ENCODE peak calls at places on chromosomes 4 and X, in nine cellular contexts. One of them, this sample, is unnamed.
A peak's percentile ranks its signal among the peaks of the same experiment; 100 is the strongest.

GRCh38 chr4:108205859-108206258 is 37.1 kb upstream of the LEF1 start:
- DNase-seq in astrocyte of the cerebellum: no peak
- DNase-seq in Panc1: no peak
- DNase-seq in AG09309: no peak
- DNase-seq in CD8-positive, alpha-beta T cell: no peak
- DNase-seq in CD4-positive, alpha-beta T cell: no peak
- DNase-seq in left ventricle myocardium inferior: no peak
- DNase-seq in heart left ventricle: no peak
- DNase-seq in hepatocyte: no peak
- DNase-seq in this sample: no peak

GRCh38 chrX:134658002-134658401 is 269 bp downstream of the PLAC1 start:
- DNase-seq in astrocyte of the cerebellum: no peak
- DNase-seq in Panc1: no peak
- DNase-seq in AG09309: no peak
- DNase-seq in CD8-positive, alpha-beta T cell: no peak
- DNase-seq in CD4-positive, alpha-beta T cell: no peak
- DNase-seq in left ventricle myocardium inferior: no peak
- DNase-seq in heart left ventricle: no peak
- DNase-seq in hepatocyte: no peak
- DNase-seq in this sample: no peak

GRCh38 chr4:158816953-158817352 is 48.1 kb downstream of the FNIP2 start:
- DNase-seq in astrocyte of the cerebellum: no peak
- DNase-seq in Panc1: no peak
- DNase-seq in AG09309: no peak
- DNase-seq in CD8-positive, alpha-beta T cell: no peak
- DNase-seq in CD4-positive, alpha-beta T cell: no peak
- DNase-seq in left ventricle myocardium inferior: no peak
- DNase-seq in heart left ventricle: no peak
- DNase-seq in hepatocyte: no peak
- DNase-seq in this sample: no peak

GRCh38 chr4:159206427-159206871 is 103.6 kb downstream of the RAPGEF2 start:
- DNase-seq in astrocyte of the cerebellum: no peak
- DNase-seq in Panc1: no peak
- DNase-seq in AG09309: no peak
- DNase-seq in CD8-positive, alpha-beta T cell: no peak
- DNase-seq in CD4-positive, alpha-beta T cell: no peak
- DNase-seq in left ventricle myocardium inferior: no peak
- DNase-seq in heart left ventricle: no peak
- DNase-seq in hepatocyte: no peak
- DNase-seq in this sample: no peak

GRCh38 chr4:152640058-152640921 is 39.5 kb downstream of the TMEM154 start:
- DNase-seq in astrocyte of the cerebellum: no peak
- DNase-seq in Panc1: peak; percentile 7
- DNase-seq in AG09309: no peak
- DNase-seq in CD8-positive, alpha-beta T cell: no peak
- DNase-seq in CD4-positive, alpha-beta T cell: no peak
- DNase-seq in left ventricle myocardium inferior: no peak
- DNase-seq in heart left ventricle: no peak
- DNase-seq in hepatocyte: peak; percentile 25
- DNase-seq in this sample: no peak

GRCh38 chrX:54358424-54359211 is 772 bp upstream of the WNK3 start:
- DNase-seq in astrocyte of the cerebellum: peak; percentile 27
- DNase-seq in Panc1: no peak
- DNase-seq in AG09309: no peak
- DNase-seq in CD8-positive, alpha-beta T cell: peak; percentile 2
- DNase-seq in CD4-positive, alpha-beta T cell: peak; percentile 15
- DNase-seq in left ventricle myocardium inferior: peak; percentile 30
- DNase-seq in heart left ventricle: peak; percentile 41
- DNase-seq in hepatocyte: peak; percentile 84
- DNase-seq in this sample: peak; percentile 33

GRCh38 chr4:130747842-130748241 is 1651.9 kb downstream of the C4orf33 start:
- DNase-seq in astrocyte of the cerebellum: peak; percentile 4
- DNase-seq in Panc1: no peak
- DNase-seq in AG09309: no peak
- DNase-seq in CD8-positive, alpha-beta T cell: no peak
- DNase-seq in CD4-positive, alpha-beta T cell: no peak
- DNase-seq in left ventricle myocardium inferior: no peak
- DNase-seq in heart left ventricle: no peak
- DNase-seq in hepatocyte: no peak
- DNase-seq in this sample: no peak

GRCh38 chrX:49767231-49767630 is 61.9 kb upstream of the PAGE4 start:
- DNase-seq in astrocyte of the cerebellum: no peak
- DNase-seq in Panc1: no peak
- DNase-seq in AG09309: no peak
- DNase-seq in CD8-positive, alpha-beta T cell: no peak
- DNase-seq in CD4-positive, alpha-beta T cell: no peak
- DNase-seq in left ventricle myocardium inferior: no peak
- DNase-seq in heart left ventricle: no peak
- DNase-seq in hepatocyte: no peak
- DNase-seq in this sample: no peak

GRCh38 chrX:19599253-19599652 is 83.9 kb upstream of the MAP3K15 start:
- DNase-seq in astrocyte of the cerebellum: no peak
- DNase-seq in Panc1: no peak
- DNase-seq in AG09309: no peak
- DNase-seq in CD8-positive, alpha-beta T cell: no peak
- DNase-seq in CD4-positive, alpha-beta T cell: no peak
- DNase-seq in left ventricle myocardium inferior: no peak
- DNase-seq in heart left ventricle: no peak
- DNase-seq in hepatocyte: no peak
- DNase-seq in this sample: no peak

GRCh38 chrX:68748030-68748429 is 80.8 kb upstream of the EFNB1 start:
- DNase-seq in astrocyte of the cerebellum: no peak
- DNase-seq in Panc1: no peak
- DNase-seq in AG09309: no peak
- DNase-seq in CD8-positive, alpha-beta T cell: no peak
- DNase-seq in CD4-positive, alpha-beta T cell: no peak
- DNase-seq in left ventricle myocardium inferior: no peak
- DNase-seq in heart left ventricle: no peak
- DNase-seq in hepatocyte: no peak
- DNase-seq in this sample: no peak

GRCh38 chr4:59841698-59842097 is 1358.4 kb upstream of the ADGRL3 start:
- DNase-seq in astrocyte of the cerebellum: no peak
- DNase-seq in Panc1: no peak
- DNase-seq in AG09309: no peak
- DNase-seq in CD8-positive, alpha-beta T cell: no peak
- DNase-seq in CD4-positive, alpha-beta T cell: no peak
- DNase-seq in left ventricle myocardium inferior: no peak
- DNase-seq in heart left ventricle: no peak
- DNase-seq in hepatocyte: no peak
- DNase-seq in this sample: no peak

GRCh38 chrX:153032397-153033118 is 23.7 kb upstream of the PNMA3 start:
- DNase-seq in astrocyte of the cerebellum: no peak
- DNase-seq in Panc1: no peak
- DNase-seq in AG09309: no peak
- DNase-seq in CD8-positive, alpha-beta T cell: peak; percentile 37
- DNase-seq in CD4-positive, alpha-beta T cell: peak; percentile 18
- DNase-seq in left ventricle myocardium inferior: peak; percentile 74
- DNase-seq in heart left ventricle: peak; percentile 57
- DNase-seq in hepatocyte: peak; percentile 71
- DNase-seq in this sample: peak; percentile 83

GRCh38 chrX:65643046-65643785 is 24.2 kb upstream of the MSN start:
- DNase-seq in astrocyte of the cerebellum: peak; percentile 36
- DNase-seq in Panc1: no peak
- DNase-seq in AG09309: no peak
- DNase-seq in CD8-positive, alpha-beta T cell: no peak
- DNase-seq in CD4-positive, alpha-beta T cell: no peak
- DNase-seq in left ventricle myocardium inferior: no peak
- DNase-seq in heart left ventricle: no peak
- DNase-seq in hepatocyte: no peak
- DNase-seq in this sample: no peak

GRCh38 chr4:88341227-88342192 is 37.1 kb upstream of the HERC6 start:
- DNase-seq in astrocyte of the cerebellum: peak; percentile 44
- DNase-seq in Panc1: peak; percentile 57
- DNase-seq in AG09309: peak; percentile 81
- DNase-seq in CD8-positive, alpha-beta T cell: no peak
- DNase-seq in CD4-positive, alpha-beta T cell: no peak
- DNase-seq in left ventricle myocardium inferior: no peak
- DNase-seq in heart left ventricle: peak; percentile 62
- DNase-seq in hepatocyte: peak; percentile 72
- DNase-seq in this sample: no peak

GRCh38 chr4:175930471-175930870 is 118.4 kb upstream of the GPM6A start:
- DNase-seq in astrocyte of the cerebellum: no peak
- DNase-seq in Panc1: no peak
- DNase-seq in AG09309: no peak
- DNase-seq in CD8-positive, alpha-beta T cell: no peak
- DNase-seq in CD4-positive, alpha-beta T cell: no peak
- DNase-seq in left ventricle myocardium inferior: no peak
- DNase-seq in heart left ventricle: no peak
- DNase-seq in hepatocyte: no peak
- DNase-seq in this sample: no peak

GRCh38 chrX:119187298-119187697 is 48.8 kb upstream of the PGRMC1 start:
- DNase-seq in astrocyte of the cerebellum: no peak
- DNase-seq in Panc1: no peak
- DNase-seq in AG09309: no peak
- DNase-seq in CD8-positive, alpha-beta T cell: no peak
- DNase-seq in CD4-positive, alpha-beta T cell: no peak
- DNase-seq in left ventricle myocardium inferior: no peak
- DNase-seq in heart left ventricle: no peak
- DNase-seq in hepatocyte: no peak
- DNase-seq in this sample: no peak

GRCh38 chr4:87506974-87507701 is 22.0 kb downstream of the SPARCL1 start:
- DNase-seq in astrocyte of the cerebellum: peak; percentile 81
- DNase-seq in Panc1: no peak
- DNase-seq in AG09309: peak; percentile 69
- DNase-seq in CD8-positive, alpha-beta T cell: no peak
- DNase-seq in CD4-positive, alpha-beta T cell: no peak
- DNase-seq in left ventricle myocardium inferior: no peak
- DNase-seq in heart left ventricle: no peak
- DNase-seq in hepatocyte: no peak
- DNase-seq in this sample: no peak

GRCh38 chr4:181181331-181181730 is 1061.9 kb upstream of the TENM3 start:
- DNase-seq in astrocyte of the cerebellum: no peak
- DNase-seq in Panc1: no peak
- DNase-seq in AG09309: no peak
- DNase-seq in CD8-positive, alpha-beta T cell: no peak
- DNase-seq in CD4-positive, alpha-beta T cell: no peak
- DNase-seq in left ventricle myocardium inferior: no peak
- DNase-seq in heart left ventricle: no peak
- DNase-seq in hepatocyte: no peak
- DNase-seq in this sample: no peak

DNA sequence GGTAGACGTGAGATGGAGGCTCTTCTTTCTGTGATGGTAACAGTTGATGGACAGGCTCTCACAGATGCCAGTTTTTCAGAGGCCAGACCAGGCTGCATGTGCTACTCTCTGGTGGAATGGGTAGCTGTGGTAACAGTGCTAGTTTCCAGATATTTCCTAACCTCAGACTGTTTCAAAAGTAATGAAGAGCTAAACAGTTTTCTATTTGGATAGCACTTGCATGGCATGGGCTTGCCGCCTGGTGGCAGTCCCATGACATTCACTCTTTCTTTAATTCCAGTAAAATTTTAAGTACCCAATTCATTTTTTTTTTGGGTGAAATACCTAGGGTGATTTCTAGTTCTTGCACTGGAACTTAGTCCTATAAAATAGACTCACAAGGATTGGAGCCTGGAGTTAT is 220.2 kb upstream of the MAD2L1 start:
- DNase-seq in astrocyte of the cerebellum: no peak
- DNase-seq in Panc1: no peak
- DNase-seq in AG09309: no peak
- DNase-seq in CD8-positive, alpha-beta T cell: no peak
- DNase-seq in CD4-positive, alpha-beta T cell: no peak
- DNase-seq in left ventricle myocardium inferior: no peak
- DNase-seq in heart left ventricle: no peak
- DNase-seq in hepatocyte: no peak
- DNase-seq in this sample: no peak
- TF ChIP-seq CTCF in astrocyte of the cerebellum: peak; percentile 44
- TF ChIP-seq CTCF in Panc1: peak; percentile 8
- TF ChIP-seq CTCF in AG09309: peak; percentile 12
- TF ChIP-seq CTCF in CD8-positive, alpha-beta T cell: no peak
- TF ChIP-seq CTCF in CD4-positive, alpha-beta T cell: no peak
- TF ChIP-seq CTCF in left ventricle myocardium inferior: no peak
- TF ChIP-seq CTCF in heart left ventricle: no peak
- TF ChIP-seq CTCF in hepatocyte: peak; percentile 27
- TF ChIP-seq CTCF in this sample: no peak

DNA sequence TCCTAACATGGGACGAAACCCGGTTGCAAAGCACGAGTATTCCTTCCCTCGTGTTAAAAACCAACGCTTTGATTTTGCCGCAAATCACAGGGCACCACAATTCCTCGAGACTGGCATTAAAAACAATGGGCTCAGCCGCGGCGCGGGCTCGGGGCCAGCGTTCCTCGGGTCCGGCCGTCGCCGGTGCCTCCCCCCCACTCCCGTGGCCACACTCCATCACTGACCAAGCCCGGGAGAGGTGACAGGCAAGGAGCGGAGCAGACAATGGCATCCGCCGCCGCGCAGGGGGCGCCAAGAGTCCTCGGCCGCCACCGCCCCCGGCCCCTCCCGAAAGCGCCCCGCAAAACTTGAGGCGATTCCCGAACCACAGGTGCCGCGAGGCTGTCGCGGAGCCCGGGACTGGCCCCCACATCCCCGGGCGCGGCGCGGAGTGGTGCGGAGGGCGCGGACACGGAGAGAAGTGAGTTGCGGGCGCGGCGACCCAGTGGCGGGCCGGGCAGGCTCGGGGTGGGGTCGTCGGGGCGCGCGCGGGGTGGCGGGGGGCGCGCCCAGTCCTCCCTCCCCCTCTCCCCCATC is 445 bp downstream of the AP1S2 start:
- DNase-seq in astrocyte of the cerebellum: no peak
- DNase-seq in Panc1: no peak
- DNase-seq in AG09309: no peak
- DNase-seq in CD8-positive, alpha-beta T cell: peak; percentile 17
- DNase-seq in CD4-positive, alpha-beta T cell: peak; percentile 14
- DNase-seq in left ventricle myocardium inferior: peak; percentile 57
- DNase-seq in heart left ventricle: peak; percentile 68
- DNase-seq in hepatocyte: peak; percentile 79
- DNase-seq in this sample: peak; percentile 80
- TF ChIP-seq CTCF in astrocyte of the cerebellum: peak; percentile 3
- TF ChIP-seq CTCF in Panc1: peak; percentile 46
- TF ChIP-seq CTCF in AG09309: no peak
- TF ChIP-seq CTCF in CD8-positive, alpha-beta T cell: peak; percentile 29
- TF ChIP-seq CTCF in CD4-positive, alpha-beta T cell: peak; percentile 37
- TF ChIP-seq CTCF in left ventricle myocardium inferior: peak; percentile 38
- TF ChIP-seq CTCF in heart left ventricle: peak; percentile 44
- TF ChIP-seq CTCF in hepatocyte: peak; percentile 50
- TF ChIP-seq CTCF in this sample: peak; percentile 18

DNA sequence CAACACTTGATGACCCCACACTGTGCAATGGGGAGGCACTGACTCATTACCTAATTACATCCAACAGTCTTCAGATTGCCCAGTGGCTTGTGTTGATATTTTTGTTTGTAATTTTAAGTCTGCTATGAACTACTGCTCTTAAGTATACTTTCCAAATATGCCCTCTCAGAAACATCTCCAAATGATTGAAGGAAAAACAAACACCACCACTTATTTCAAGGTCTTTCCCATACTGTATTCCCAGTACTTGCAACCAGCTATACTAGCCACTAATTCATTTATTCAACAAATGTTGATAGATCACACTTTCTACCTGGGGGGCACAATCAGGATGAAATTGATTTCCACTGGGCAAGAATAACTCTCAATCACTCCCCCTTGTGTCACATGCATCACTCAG is 302.2 kb upstream of the CPEB2 start:
- DNase-seq in astrocyte of the cerebellum: no peak
- DNase-seq in Panc1: no peak
- DNase-seq in AG09309: no peak
- DNase-seq in CD8-positive, alpha-beta T cell: no peak
- DNase-seq in CD4-positive, alpha-beta T cell: no peak
- DNase-seq in left ventricle myocardium inferior: no peak
- DNase-seq in heart left ventricle: no peak
- DNase-seq in hepatocyte: no peak
- DNase-seq in this sample: no peak
- TF ChIP-seq CTCF in astrocyte of the cerebellum: no peak
- TF ChIP-seq CTCF in Panc1: no peak
- TF ChIP-seq CTCF in AG09309: no peak
- TF ChIP-seq CTCF in CD8-positive, alpha-beta T cell: no peak
- TF ChIP-seq CTCF in CD4-positive, alpha-beta T cell: no peak
- TF ChIP-seq CTCF in left ventricle myocardium inferior: no peak
- TF ChIP-seq CTCF in heart left ventricle: no peak
- TF ChIP-seq CTCF in hepatocyte: no peak
- TF ChIP-seq CTCF in this sample: no peak

GRCh38 chrX:154715825-154716224 is 35.1 kb downstream of the GAB3 start:
- DNase-seq in astrocyte of the cerebellum: no peak
- DNase-seq in Panc1: no peak
- DNase-seq in AG09309: no peak
- DNase-seq in CD8-positive, alpha-beta T cell: no peak
- DNase-seq in CD4-positive, alpha-beta T cell: no peak
- DNase-seq in left ventricle myocardium inferior: no peak
- DNase-seq in heart left ventricle: no peak
- DNase-seq in hepatocyte: no peak
- DNase-seq in this sample: no peak
- TF ChIP-seq CTCF in astrocyte of the cerebellum: no peak
- TF ChIP-seq CTCF in Panc1: no peak
- TF ChIP-seq CTCF in AG09309: no peak
- TF ChIP-seq CTCF in CD8-positive, alpha-beta T cell: no peak
- TF ChIP-seq CTCF in CD4-positive, alpha-beta T cell: no peak
- TF ChIP-seq CTCF in left ventricle myocardium inferior: no peak
- TF ChIP-seq CTCF in heart left ventricle: no peak
- TF ChIP-seq CTCF in hepatocyte: no peak
- TF ChIP-seq CTCF in this sample: no peak